ENCODE peak calls at places on chromosomes 13 and 19, in nine cellular contexts. P is sciatic nerve; G is HepG2; F is A549; O is CD4-positive, alpha-beta T cell; N is left lobe of liver; H is activated CD8-positive, alpha-beta T cell treated with anti-CD3 and anti-CD28 coated beads, Interleukin-2, amount 10 ng/mL, durations not matched to agents 7 days and 5 days; Q is stimulated activated effector memory CD8-positive, alpha-beta T cell treated with anti-CD3 and anti-CD28 coated beads, Interleukin-12 subunit alpha, Interleukin-12 subunit beta, amount 100 ng/mL, for 72 hours; U is activated naive CD4-positive, alpha-beta T cell treated with anti-CD3 and anti-CD28 coated beads, Interleukin-2, amount 50 U/mL, for 72 hours. L is an unnamed sample.
A peak's percentile ranks its signal among the peaks of the same experiment; 100 is the strongest.

GRCh38 chr13:49464621-49465325 is 20.7 kb downstream of the SETDB2 start:
- ATAC-seq in P (peak; percentile 97), G (peak; percentile 85), F (no peak), O (no peak), N (peak; percentile 75), H (no peak), Q (no peak), U (no peak), L (no peak)

GRCh38 chr19:16548956-16549355 is 6.7 kb upstream of the CHERP start:
- ATAC-seq in P (no peak), G (no peak), F (no peak), O (no peak), N (no peak), H (no peak), Q (no peak), U (no peak), L (no peak)

GRCh38 chr19:44807652-44808462 is 1.0 kb upstream of the BCAM start:
- ATAC-seq in P (peak; percentile 61), G (peak; percentile 76), F (peak; percentile 67), O (no peak), N (peak; percentile 74), H (no peak), Q (no peak), U (no peak), L (peak; percentile 69)

GRCh38 chr19:14616310-14616870 is 33.5 kb downstream of the CLEC17A start:
- ATAC-seq in P (no peak), G (peak; percentile 74), F (no peak), O (no peak), N (no peak), H (no peak), Q (no peak), U (no peak), L (no peak)

GRCh38 chr13:50613356-50613831 is 230.1 kb downstream of the DLEU7 start:
- ATAC-seq in P (no peak), G (no peak), F (no peak), O (no peak), N (no peak), H (no peak), Q (no peak), U (no peak), L (no peak)

GRCh38 chr13:33797622-33798021 is 20.3 kb upstream of the RFC3 start:
- ATAC-seq in P (peak; percentile 69), G (no peak), F (no peak), O (no peak), N (peak; percentile 39), H (no peak), Q (no peak), U (no peak), L (peak; percentile 66)

GRCh38 chr13:46179576-46180368 is 2.2 kb downstream of the LCP1 start:
- ATAC-seq in P (no peak), G (no peak), F (no peak), O (peak; percentile 18), N (no peak), H (no peak), Q (no peak), U (no peak), L (no peak)

GRCh38 chr13:32830632-32831031 is 185.6 kb upstream of the KL start:
- ATAC-seq in P (no peak), G (no peak), F (no peak), O (no peak), N (no peak), H (no peak), Q (no peak), U (no peak), L (no peak)

GRCh38 chr13:40096357-40096911 is 441.0 kb downstream of the COG6 start:
- ATAC-seq in P (no peak), G (no peak), F (no peak), O (peak; percentile 98), N (peak; percentile 63), H (peak; percentile 96), Q (peak; percentile 99), U (peak; percentile 96), L (no peak)

GRCh38 chr13:74661851-74662250 is 527.6 kb upstream of the KLF12 start:
- ATAC-seq in P (no peak), G (no peak), F (no peak), O (no peak), N (no peak), H (no peak), Q (no peak), U (no peak), L (peak; percentile 89)

GRCh38 chr19:18156841-18157464 is 4.0 kb downstream of the PIK3R2 start:
- ATAC-seq in P (peak; percentile 21), G (no peak), F (no peak), O (no peak), N (peak; percentile 2), H (no peak), Q (no peak), U (no peak), L (peak; percentile 30)

GRCh38 chr13:50677687-50678463 is 165.6 kb downstream of the DLEU7 start:
- ATAC-seq in P (peak; percentile 84), G (no peak), F (no peak), O (no peak), N (no peak), H (no peak), Q (no peak), U (no peak), L (peak; percentile 54)

L was measured in SK-N-SH treated with all-trans-retinoic acid at 6 μM for 48 hours.